ENCODE peak calls at places on chromosome 14, in eight cellular contexts. One of them, this sample, is unnamed.

GRCh38 chr14:22520786-22521185 is 68.2 kb downstream of the DAD1 start:
- DNase-seq in cardiac muscle cell: peak
- DNase-seq in A673: no peak
- DNase-seq in breast epithelium: no peak
- DNase-seq in psoas muscle: no peak
- DNase-seq in Peyer's patch: no peak
- DNase-seq in vagina: no peak
- DNase-seq in esophagus squamous epithelium: no peak
- DNase-seq in this sample: no peak

GRCh38 chr14:78697341-78697740 is 527.2 kb downstream of the NRXN3 start:
- DNase-seq in cardiac muscle cell: peak
- DNase-seq in A673: peak
- DNase-seq in breast epithelium: no peak
- DNase-seq in psoas muscle: no peak
- DNase-seq in Peyer's patch: no peak
- DNase-seq in vagina: no peak
- DNase-seq in esophagus squamous epithelium: no peak
- DNase-seq in this sample: no peak

GRCh38 chr14:89615421-89615820 is 198.4 kb upstream of the FOXN3 start:
- DNase-seq in cardiac muscle cell: peak
- DNase-seq in A673: peak
- DNase-seq in breast epithelium: no peak
- DNase-seq in psoas muscle: no peak
- DNase-seq in Peyer's patch: no peak
- DNase-seq in vagina: no peak
- DNase-seq in esophagus squamous epithelium: no peak
- DNase-seq in this sample: no peak

GRCh38 chr14:21860172-21860571 is 186.6 kb upstream of the OR4E1 start:
- DNase-seq in cardiac muscle cell: peak
- DNase-seq in A673: peak
- DNase-seq in breast epithelium: no peak
- DNase-seq in psoas muscle: no peak
- DNase-seq in Peyer's patch: peak
- DNase-seq in vagina: no peak
- DNase-seq in esophagus squamous epithelium: no peak
- DNase-seq in this sample: no peak

GRCh38 chr14:92960706-92961566 is 38.0 kb downstream of the CHGA start:
- DNase-seq in cardiac muscle cell: peak
- DNase-seq in A673: no peak
- DNase-seq in breast epithelium: no peak
- DNase-seq in psoas muscle: peak
- DNase-seq in Peyer's patch: no peak
- DNase-seq in vagina: no peak
- DNase-seq in esophagus squamous epithelium: no peak
- DNase-seq in this sample: no peak

GRCh38 chr14:96911499-96912130 is 114.4 kb downstream of the VRK1 start:
- DNase-seq in cardiac muscle cell: no peak
- DNase-seq in A673: no peak
- DNase-seq in breast epithelium: no peak
- DNase-seq in psoas muscle: no peak
- DNase-seq in Peyer's patch: no peak
- DNase-seq in vagina: no peak
- DNase-seq in esophagus squamous epithelium: no peak
- DNase-seq in this sample: no peak

GRCh38 chr14:28609228-28609828 is 157.3 kb upstream of the FOXG1 start:
- DNase-seq in cardiac muscle cell: peak
- DNase-seq in A673: peak
- DNase-seq in breast epithelium: peak
- DNase-seq in psoas muscle: peak
- DNase-seq in Peyer's patch: no peak
- DNase-seq in vagina: no peak
- DNase-seq in esophagus squamous epithelium: no peak
- DNase-seq in this sample: peak

GRCh38 chr14:57364659-57365450 is 25.5 kb upstream of the NAA30 start:
- DNase-seq in cardiac muscle cell: no peak
- DNase-seq in A673: no peak
- DNase-seq in breast epithelium: no peak
- DNase-seq in psoas muscle: no peak
- DNase-seq in Peyer's patch: no peak
- DNase-seq in vagina: no peak
- DNase-seq in esophagus squamous epithelium: no peak
- DNase-seq in this sample: no peak

GRCh38 chr14:32809255-32809654 is 129.4 kb upstream of the NPAS3 start:
- DNase-seq in cardiac muscle cell: no peak
- DNase-seq in A673: peak
- DNase-seq in breast epithelium: no peak
- DNase-seq in psoas muscle: no peak
- DNase-seq in Peyer's patch: no peak
- DNase-seq in vagina: no peak
- DNase-seq in esophagus squamous epithelium: no peak
- DNase-seq in this sample: no peak
- H3K4me3 ChIP-seq in cardiac muscle cell: no peak
- H3K4me3 ChIP-seq in A673: peak
- H3K4me3 ChIP-seq in breast epithelium: no peak
- H3K4me3 ChIP-seq in psoas muscle: no peak
- H3K4me3 ChIP-seq in Peyer's patch: no peak
- H3K4me3 ChIP-seq in vagina: no peak
- H3K4me3 ChIP-seq in esophagus squamous epithelium: no peak
- H3K4me3 ChIP-seq in this sample: no peak

GRCh38 chr14:45091696-45092095 is 7.8 kb downstream of the PRPF39 start:
- DNase-seq in cardiac muscle cell: peak
- DNase-seq in A673: no peak
- DNase-seq in breast epithelium: no peak
- DNase-seq in psoas muscle: no peak
- DNase-seq in Peyer's patch: no peak
- DNase-seq in vagina: no peak
- DNase-seq in esophagus squamous epithelium: no peak
- DNase-seq in this sample: no peak

GRCh38 chr14:45085004-45085403 is 1.1 kb downstream of the PRPF39 start:
- DNase-seq in cardiac muscle cell: peak
- DNase-seq in A673: peak
- DNase-seq in breast epithelium: no peak
- DNase-seq in psoas muscle: no peak
- DNase-seq in Peyer's patch: no peak
- DNase-seq in vagina: no peak
- DNase-seq in esophagus squamous epithelium: no peak
- DNase-seq in this sample: no peak

GRCh38 chr14:45094275-45094674 is 10.4 kb downstream of the PRPF39 start:
- DNase-seq in cardiac muscle cell: no peak
- DNase-seq in A673: no peak
- DNase-seq in breast epithelium: no peak
- DNase-seq in psoas muscle: no peak
- DNase-seq in Peyer's patch: no peak
- DNase-seq in vagina: no peak
- DNase-seq in esophagus squamous epithelium: no peak
- DNase-seq in this sample: no peak

GRCh38 chr14:45095143-45095542 is 11.2 kb downstream of the PRPF39 start:
- DNase-seq in cardiac muscle cell: no peak
- DNase-seq in A673: no peak
- DNase-seq in breast epithelium: no peak
- DNase-seq in psoas muscle: no peak
- DNase-seq in Peyer's patch: no peak
- DNase-seq in vagina: no peak
- DNase-seq in esophagus squamous epithelium: no peak
- DNase-seq in this sample: no peak

DNA sequence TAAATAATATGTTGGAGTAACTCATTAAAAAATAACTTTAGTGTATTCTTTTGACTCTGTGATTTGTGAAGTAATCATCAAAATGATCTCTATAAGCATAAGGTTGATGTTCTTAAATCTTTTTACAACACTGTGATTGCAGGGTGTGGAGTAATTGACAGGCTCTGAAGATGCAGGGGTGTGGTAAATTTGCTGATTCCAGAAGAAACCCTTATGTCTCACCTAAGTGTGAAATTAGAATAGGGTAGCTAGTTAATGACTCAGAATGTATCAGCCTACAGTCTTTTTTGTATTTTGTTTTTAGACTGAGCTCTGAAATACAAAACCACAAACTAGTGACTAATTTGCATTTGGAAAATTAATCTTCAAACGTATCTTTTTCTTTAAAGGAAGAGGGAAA is 5.9 kb downstream of the PRPF39 start:
- DNase-seq in cardiac muscle cell: peak
- DNase-seq in A673: no peak
- DNase-seq in breast epithelium: no peak
- DNase-seq in psoas muscle: no peak
- DNase-seq in Peyer's patch: no peak
- DNase-seq in vagina: no peak
- DNase-seq in esophagus squamous epithelium: no peak
- DNase-seq in this sample: no peak
- H3K27ac ChIP-seq in cardiac muscle cell: no peak
- H3K27ac ChIP-seq in A673: no peak
- H3K27ac ChIP-seq in breast epithelium: no peak
- H3K27ac ChIP-seq in psoas muscle: no peak
- H3K27ac ChIP-seq in Peyer's patch: no peak
- H3K27ac ChIP-seq in vagina: no peak
- H3K27ac ChIP-seq in esophagus squamous epithelium: peak
- H3K27ac ChIP-seq in this sample: no peak

DNA sequence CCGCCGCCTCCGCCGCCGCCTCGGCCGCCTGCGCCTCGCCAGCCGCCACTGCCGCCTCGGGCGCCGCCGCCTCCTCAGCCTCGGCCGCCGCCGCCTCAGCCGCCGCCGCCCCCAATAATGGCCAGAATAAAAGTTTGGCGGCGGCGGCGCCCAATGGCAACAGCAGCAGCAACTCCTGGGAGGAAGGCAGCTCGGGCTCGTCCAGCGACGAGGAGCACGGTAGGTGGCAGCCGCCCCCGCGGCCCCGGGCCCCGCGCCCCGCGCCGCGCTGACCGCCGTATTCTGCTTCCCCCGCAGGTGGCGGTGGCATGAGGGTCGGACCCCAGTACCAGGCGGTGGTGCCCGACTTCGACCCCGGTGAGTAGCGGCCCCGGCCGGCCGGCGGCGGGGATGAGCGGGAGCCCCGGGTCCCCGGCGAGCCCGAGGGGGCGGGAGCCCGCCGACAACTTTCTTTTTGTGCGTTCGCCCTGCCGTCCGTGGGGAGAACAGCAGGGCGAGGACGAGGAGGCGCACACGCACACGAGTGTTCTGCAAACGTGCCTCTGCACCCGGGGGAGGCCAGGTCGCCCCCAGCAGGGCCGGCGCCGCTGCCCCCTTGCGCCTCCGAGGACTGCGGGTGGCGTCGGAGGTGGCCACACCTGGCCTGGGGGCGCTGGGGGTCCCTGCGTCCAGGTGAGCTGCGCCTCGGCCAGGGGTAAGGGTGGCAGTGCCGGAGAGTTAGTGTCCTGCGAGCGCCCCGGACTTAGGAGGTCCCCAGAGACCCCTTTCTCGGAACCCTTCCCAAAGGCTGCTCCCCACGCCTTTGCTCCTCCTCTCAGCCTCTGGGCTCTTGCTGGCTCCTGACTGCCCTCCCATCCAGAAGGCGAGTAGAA is 756 bp downstream of the RCOR1 start:
- DNase-seq in cardiac muscle cell: peak
- DNase-seq in A673: peak
- DNase-seq in breast epithelium: peak
- DNase-seq in psoas muscle: peak
- DNase-seq in Peyer's patch: peak
- DNase-seq in vagina: no peak
- DNase-seq in esophagus squamous epithelium: no peak
- DNase-seq in this sample: peak
- TF ChIP-seq CTCF in cardiac muscle cell: peak
- TF ChIP-seq CTCF in A673: peak
- TF ChIP-seq CTCF in breast epithelium: peak
- TF ChIP-seq CTCF in psoas muscle: peak
- TF ChIP-seq CTCF in Peyer's patch: peak
- TF ChIP-seq CTCF in vagina: no peak
- TF ChIP-seq CTCF in esophagus squamous epithelium: peak
- TF ChIP-seq CTCF in this sample: peak

GRCh38 chr14:105588236-105588860 is 62.0 kb downstream of the TMEM121 start:
- DNase-seq in cardiac muscle cell: no peak
- DNase-seq in A673: no peak
- DNase-seq in breast epithelium: no peak
- DNase-seq in psoas muscle: no peak
- DNase-seq in Peyer's patch: no peak
- DNase-seq in vagina: peak
- DNase-seq in esophagus squamous epithelium: no peak
- DNase-seq in this sample: no peak

GRCh38 chr14:105589161-105589925 is 63.0 kb downstream of the TMEM121 start:
- DNase-seq in cardiac muscle cell: no peak
- DNase-seq in A673: no peak
- DNase-seq in breast epithelium: no peak
- DNase-seq in psoas muscle: no peak
- DNase-seq in Peyer's patch: no peak
- DNase-seq in vagina: peak
- DNase-seq in esophagus squamous epithelium: no peak
- DNase-seq in this sample: no peak

GRCh38 chr14:105591052-105591451 is 64.7 kb downstream of the TMEM121 start:
- DNase-seq in cardiac muscle cell: no peak
- DNase-seq in A673: no peak
- DNase-seq in breast epithelium: no peak
- DNase-seq in psoas muscle: no peak
- DNase-seq in Peyer's patch: no peak
- DNase-seq in vagina: peak
- DNase-seq in esophagus squamous epithelium: no peak
- DNase-seq in this sample: no peak
- H3K4me3 ChIP-seq in cardiac muscle cell: no peak
- H3K4me3 ChIP-seq in A673: no peak
- H3K4me3 ChIP-seq in breast epithelium: no peak
- H3K4me3 ChIP-seq in psoas muscle: no peak
- H3K4me3 ChIP-seq in Peyer's patch: no peak
- H3K4me3 ChIP-seq in vagina: no peak
- H3K4me3 ChIP-seq in esophagus squamous epithelium: no peak
- H3K4me3 ChIP-seq in this sample: no peak

This sample was measured in lower lobe of right lung.